ENCODE peak calls at places on chromosomes 16 and 17, in eight cellular contexts. One of them, this sample, is unnamed.

GRCh38 chr17:47703191-47703591 is 9.2 kb downstream of the TBKBP1 start:
- DNase-seq in heart left ventricle: no peak
- DNase-seq in tibial artery: no peak
- DNase-seq in natural killer cell: peak
- DNase-seq in cardiac muscle cell: no peak
- DNase-seq in psoas muscle: no peak
- DNase-seq in hepatocyte: no peak
- DNase-seq in AG04450: no peak
- DNase-seq in this sample: peak

GRCh38 chr17:42679492-42680330 is 1.9 kb downstream of the CCR10 start:
- DNase-seq in heart left ventricle: peak
- DNase-seq in tibial artery: peak
- DNase-seq in natural killer cell: peak
- DNase-seq in cardiac muscle cell: peak
- DNase-seq in psoas muscle: peak
- DNase-seq in hepatocyte: peak
- DNase-seq in AG04450: no peak
- DNase-seq in this sample: peak

GRCh38 chr17:17709815-17710321 is 28.6 kb downstream of the RAI1 start:
- DNase-seq in heart left ventricle: no peak
- DNase-seq in tibial artery: no peak
- DNase-seq in natural killer cell: no peak
- DNase-seq in cardiac muscle cell: no peak
- DNase-seq in psoas muscle: no peak
- DNase-seq in hepatocyte: no peak
- DNase-seq in AG04450: no peak
- DNase-seq in this sample: no peak

GRCh38 chr17:78905111-78905510 is 2.1 kb upstream of the CEP295NL start:
- DNase-seq in heart left ventricle: no peak
- DNase-seq in tibial artery: no peak
- DNase-seq in natural killer cell: no peak
- DNase-seq in cardiac muscle cell: no peak
- DNase-seq in psoas muscle: no peak
- DNase-seq in hepatocyte: no peak
- DNase-seq in AG04450: no peak
- DNase-seq in this sample: no peak

GRCh38 chr16:14172200-14172805 is 101.2 kb downstream of the MRTFB start:
- DNase-seq in heart left ventricle: no peak
- DNase-seq in tibial artery: no peak
- DNase-seq in natural killer cell: no peak
- DNase-seq in cardiac muscle cell: peak
- DNase-seq in psoas muscle: no peak
- DNase-seq in hepatocyte: peak
- DNase-seq in AG04450: peak
- DNase-seq in this sample: no peak

GRCh38 chr17:40094874-40095273 is 5.5 kb downstream of the NR1D1 start:
- DNase-seq in heart left ventricle: peak
- DNase-seq in tibial artery: no peak
- DNase-seq in natural killer cell: no peak
- DNase-seq in cardiac muscle cell: no peak
- DNase-seq in psoas muscle: no peak
- DNase-seq in hepatocyte: no peak
- DNase-seq in AG04450: no peak
- DNase-seq in this sample: no peak

GRCh38 chr17:82219753-82220709 is 7.4 kb upstream of the CCDC57 start:
- DNase-seq in heart left ventricle: no peak
- DNase-seq in tibial artery: no peak
- DNase-seq in natural killer cell: no peak
- DNase-seq in cardiac muscle cell: no peak
- DNase-seq in psoas muscle: no peak
- DNase-seq in hepatocyte: no peak
- DNase-seq in AG04450: no peak
- DNase-seq in this sample: no peak

GRCh38 chr17:39777534-39778365 is 40.0 kb downstream of the GRB7 start:
- DNase-seq in heart left ventricle: no peak
- DNase-seq in tibial artery: no peak
- DNase-seq in natural killer cell: no peak
- DNase-seq in cardiac muscle cell: no peak
- DNase-seq in psoas muscle: no peak
- DNase-seq in hepatocyte: no peak
- DNase-seq in AG04450: no peak
- DNase-seq in this sample: no peak

GRCh38 chr17:81387235-81388060 is 7.8 kb upstream of the BAHCC1 start:
- DNase-seq in heart left ventricle: peak
- DNase-seq in tibial artery: no peak
- DNase-seq in natural killer cell: peak
- DNase-seq in cardiac muscle cell: peak
- DNase-seq in psoas muscle: no peak
- DNase-seq in hepatocyte: peak
- DNase-seq in AG04450: no peak
- DNase-seq in this sample: no peak

GRCh38 chr16:8464979-8465378 is 125.3 kb downstream of the TMEM114 start:
- DNase-seq in heart left ventricle: no peak
- DNase-seq in tibial artery: no peak
- DNase-seq in natural killer cell: no peak
- DNase-seq in cardiac muscle cell: no peak
- DNase-seq in psoas muscle: no peak
- DNase-seq in hepatocyte: no peak
- DNase-seq in AG04450: no peak
- DNase-seq in this sample: no peak

GRCh38 chr17:8125196-8125946 is 1.5 kb upstream of the HES7 start:
- DNase-seq in heart left ventricle: peak
- DNase-seq in tibial artery: peak
- DNase-seq in natural killer cell: peak
- DNase-seq in cardiac muscle cell: peak
- DNase-seq in psoas muscle: peak
- DNase-seq in hepatocyte: peak
- DNase-seq in AG04450: no peak
- DNase-seq in this sample: peak

GRCh38 chr17:39251997-39252396 is 26.3 kb upstream of the STAC2 start:
- DNase-seq in heart left ventricle: no peak
- DNase-seq in tibial artery: no peak
- DNase-seq in natural killer cell: no peak
- DNase-seq in cardiac muscle cell: no peak
- DNase-seq in psoas muscle: no peak
- DNase-seq in hepatocyte: no peak
- DNase-seq in AG04450: no peak
- DNase-seq in this sample: no peak

GRCh38 chr17:59643159-59643857 is 23.6 kb downstream of the CLTC start:
- DNase-seq in heart left ventricle: no peak
- DNase-seq in tibial artery: no peak
- DNase-seq in natural killer cell: no peak
- DNase-seq in cardiac muscle cell: peak
- DNase-seq in psoas muscle: no peak
- DNase-seq in hepatocyte: no peak
- DNase-seq in AG04450: no peak
- DNase-seq in this sample: no peak

GRCh38 chr17:41655611-41656111 is 31.3 kb upstream of the KRT17 start:
- DNase-seq in heart left ventricle: peak
- DNase-seq in tibial artery: no peak
- DNase-seq in natural killer cell: no peak
- DNase-seq in cardiac muscle cell: no peak
- DNase-seq in psoas muscle: no peak
- DNase-seq in hepatocyte: peak
- DNase-seq in AG04450: no peak
- DNase-seq in this sample: no peak

GRCh38 chr16:87697792-87698191 is 68.0 kb downstream of the KLHDC4 start:
- DNase-seq in heart left ventricle: no peak
- DNase-seq in tibial artery: no peak
- DNase-seq in natural killer cell: no peak
- DNase-seq in cardiac muscle cell: no peak
- DNase-seq in psoas muscle: no peak
- DNase-seq in hepatocyte: no peak
- DNase-seq in AG04450: no peak
- DNase-seq in this sample: no peak

GRCh38 chr16:59046335-59046734 is 312.2 kb upstream of the GOT2 start:
- DNase-seq in heart left ventricle: no peak
- DNase-seq in tibial artery: no peak
- DNase-seq in natural killer cell: no peak
- DNase-seq in cardiac muscle cell: no peak
- DNase-seq in psoas muscle: no peak
- DNase-seq in hepatocyte: no peak
- DNase-seq in AG04450: no peak
- DNase-seq in this sample: no peak
- TF ChIP-seq CTCF in heart left ventricle: no peak
- TF ChIP-seq CTCF in tibial artery: no peak
- TF ChIP-seq CTCF in natural killer cell: no peak
- TF ChIP-seq CTCF in cardiac muscle cell: no peak
- TF ChIP-seq CTCF in psoas muscle: no peak
- TF ChIP-seq CTCF in hepatocyte: no peak
- TF ChIP-seq CTCF in AG04450: no peak
- TF ChIP-seq CTCF in this sample: no peak

GRCh38 chr17:68906638-68907037 is 48.6 kb downstream of the ABCA8 start:
- DNase-seq in heart left ventricle: no peak
- DNase-seq in tibial artery: no peak
- DNase-seq in natural killer cell: no peak
- DNase-seq in cardiac muscle cell: peak
- DNase-seq in psoas muscle: no peak
- DNase-seq in hepatocyte: peak
- DNase-seq in AG04450: no peak
- DNase-seq in this sample: no peak
- TF ChIP-seq CTCF in heart left ventricle: peak
- TF ChIP-seq CTCF in tibial artery: no peak
- TF ChIP-seq CTCF in natural killer cell: no peak
- TF ChIP-seq CTCF in cardiac muscle cell: peak
- TF ChIP-seq CTCF in psoas muscle: peak
- TF ChIP-seq CTCF in hepatocyte: peak
- TF ChIP-seq CTCF in AG04450: peak
- TF ChIP-seq CTCF in this sample: peak

DNA sequence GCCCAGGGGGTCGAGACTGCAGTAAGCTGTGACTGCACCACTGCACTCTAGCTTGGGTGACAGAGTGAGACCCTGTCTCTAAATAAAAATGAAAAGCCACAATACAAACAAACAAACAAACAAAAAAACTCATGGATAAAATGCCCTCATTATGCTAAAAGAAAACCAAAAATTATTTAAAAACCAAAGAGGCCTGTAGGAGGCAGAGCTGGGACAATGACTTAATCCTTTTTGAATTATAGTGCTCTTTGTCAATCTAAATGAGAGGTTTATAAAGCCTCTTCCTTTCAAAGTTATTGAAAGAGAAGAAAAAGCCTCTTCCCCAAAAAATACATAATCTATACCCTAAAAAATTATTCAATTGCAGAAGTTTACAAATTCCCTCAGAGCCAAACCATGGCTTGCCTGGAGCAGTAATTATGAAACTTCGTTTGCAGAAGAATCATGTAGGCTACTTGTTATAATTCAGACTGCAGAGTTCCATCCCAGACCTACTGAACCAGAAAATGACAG is 18.5 kb downstream of the CRLF3 start:
- DNase-seq in heart left ventricle: no peak
- DNase-seq in tibial artery: no peak
- DNase-seq in natural killer cell: no peak
- DNase-seq in cardiac muscle cell: no peak
- DNase-seq in psoas muscle: no peak
- DNase-seq in hepatocyte: no peak
- DNase-seq in AG04450: no peak
- DNase-seq in this sample: no peak
- TF ChIP-seq CTCF in heart left ventricle: no peak
- TF ChIP-seq CTCF in tibial artery: no peak
- TF ChIP-seq CTCF in natural killer cell: peak
- TF ChIP-seq CTCF in cardiac muscle cell: peak
- TF ChIP-seq CTCF in psoas muscle: no peak
- TF ChIP-seq CTCF in hepatocyte: no peak
- TF ChIP-seq CTCF in AG04450: peak
- TF ChIP-seq CTCF in this sample: peak

GRCh38 chr17:36657390-36657762 is 56.0 kb downstream of the MRM1 start:
- DNase-seq in heart left ventricle: no peak
- DNase-seq in tibial artery: no peak
- DNase-seq in natural killer cell: no peak
- DNase-seq in cardiac muscle cell: peak
- DNase-seq in psoas muscle: no peak
- DNase-seq in hepatocyte: no peak
- DNase-seq in AG04450: no peak
- DNase-seq in this sample: no peak

GRCh38 chr17:36661047-36661666 is 59.8 kb downstream of the MRM1 start:
- DNase-seq in heart left ventricle: no peak
- DNase-seq in tibial artery: no peak
- DNase-seq in natural killer cell: no peak
- DNase-seq in cardiac muscle cell: no peak
- DNase-seq in psoas muscle: no peak
- DNase-seq in hepatocyte: no peak
- DNase-seq in AG04450: no peak
- DNase-seq in this sample: no peak

GRCh38 chr17:36661688-36662087 is 60.3 kb downstream of the MRM1 start:
- DNase-seq in heart left ventricle: no peak
- DNase-seq in tibial artery: no peak
- DNase-seq in natural killer cell: no peak
- DNase-seq in cardiac muscle cell: no peak
- DNase-seq in psoas muscle: no peak
- DNase-seq in hepatocyte: no peak
- DNase-seq in AG04450: no peak
- DNase-seq in this sample: no peak

GRCh38 chr17:36653374-36653773 is 52.0 kb downstream of the MRM1 start:
- DNase-seq in heart left ventricle: no peak
- DNase-seq in tibial artery: no peak
- DNase-seq in natural killer cell: no peak
- DNase-seq in cardiac muscle cell: no peak
- DNase-seq in psoas muscle: no peak
- DNase-seq in hepatocyte: no peak
- DNase-seq in AG04450: no peak
- DNase-seq in this sample: no peak

DNA sequence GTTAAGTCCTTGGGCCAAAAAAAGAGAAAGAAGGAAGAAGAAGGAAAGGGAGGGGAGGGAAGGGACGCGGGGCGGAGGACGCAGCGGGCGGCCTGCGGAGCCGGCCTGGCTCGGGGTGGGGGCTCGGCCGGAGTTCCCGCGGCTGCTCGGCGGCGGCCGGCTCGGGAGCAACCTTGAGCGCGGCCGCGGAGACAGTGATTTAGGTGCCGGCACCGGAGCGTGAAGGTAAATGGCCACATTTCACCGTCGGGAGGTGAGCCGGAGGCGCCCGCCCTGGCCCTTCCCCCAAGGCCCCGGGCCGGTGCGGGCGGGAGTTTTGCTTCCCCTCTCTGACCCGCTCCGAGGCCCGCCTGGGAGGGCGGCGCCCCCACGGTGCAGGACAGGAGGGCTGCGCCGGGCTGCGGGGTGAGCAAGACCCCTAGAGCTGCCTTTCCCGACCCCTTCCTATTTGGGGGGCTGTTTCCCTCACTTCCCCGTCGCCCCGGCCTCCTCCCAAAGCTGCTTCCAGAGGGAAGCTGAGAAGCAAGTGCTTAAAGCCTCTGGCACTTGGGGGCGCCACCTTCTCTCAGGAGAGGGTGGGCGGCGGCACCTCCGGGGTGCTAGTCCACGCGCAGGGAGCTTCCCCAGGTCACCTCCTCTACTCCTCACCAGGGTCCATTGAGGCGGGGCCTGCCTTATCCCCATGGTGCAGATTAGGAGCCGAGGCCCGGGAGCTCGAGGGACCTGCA is 56.5 kb downstream of the MRM1 start:
- DNase-seq in heart left ventricle: no peak
- DNase-seq in tibial artery: peak
- DNase-seq in natural killer cell: no peak
- DNase-seq in cardiac muscle cell: peak
- DNase-seq in psoas muscle: no peak
- DNase-seq in hepatocyte: peak
- DNase-seq in AG04450: no peak
- DNase-seq in this sample: no peak
- TF ChIP-seq CTCF in heart left ventricle: no peak
- TF ChIP-seq CTCF in tibial artery: no peak
- TF ChIP-seq CTCF in natural killer cell: no peak
- TF ChIP-seq CTCF in cardiac muscle cell: peak
- TF ChIP-seq CTCF in psoas muscle: no peak
- TF ChIP-seq CTCF in hepatocyte: peak
- TF ChIP-seq CTCF in AG04450: peak
- TF ChIP-seq CTCF in this sample: no peak